ENCODE peak calls at places on chromosomes 11 and 22, in five cellular contexts. One of them, this sample, is unnamed.

GRCh38 chr11:86592047-86592564 is 80.3 kb downstream of the ME3 start:
- DNase-seq in NB4: no peak
- DNase-seq in activated T-cell treated with anti-CD3 and anti-CD28 coated beads, Interleukin-2, amount 50 U/mL, for 72 hours: no peak
- DNase-seq in T-helper 1 cell: no peak
- DNase-seq in astrocyte: peak
- DNase-seq in this sample: no peak

GRCh38 chr22:24402460-24403192 is 24.8 kb upstream of the ADORA2A start:
- DNase-seq in NB4: peak
- DNase-seq in activated T-cell treated with anti-CD3 and anti-CD28 coated beads, Interleukin-2, amount 50 U/mL, for 72 hours: no peak
- DNase-seq in T-helper 1 cell: no peak
- DNase-seq in astrocyte: peak
- DNase-seq in this sample: no peak

GRCh38 chr11:8068605-8069221 is 12.3 kb upstream of the TUB start:
- DNase-seq in NB4: no peak
- DNase-seq in activated T-cell treated with anti-CD3 and anti-CD28 coated beads, Interleukin-2, amount 50 U/mL, for 72 hours: no peak
- DNase-seq in T-helper 1 cell: no peak
- DNase-seq in astrocyte: peak
- DNase-seq in this sample: no peak

GRCh38 chr11:2630679-2631078 is 69.1 kb downstream of the KCNQ1OT1 start:
- DNase-seq in NB4: no peak
- DNase-seq in activated T-cell treated with anti-CD3 and anti-CD28 coated beads, Interleukin-2, amount 50 U/mL, for 72 hours: no peak
- DNase-seq in T-helper 1 cell: no peak
- DNase-seq in astrocyte: no peak
- DNase-seq in this sample: no peak

GRCh38 chr22:49215840-49216239 is 611.8 kb downstream of the BRD1 start:
- DNase-seq in NB4: no peak
- DNase-seq in activated T-cell treated with anti-CD3 and anti-CD28 coated beads, Interleukin-2, amount 50 U/mL, for 72 hours: no peak
- DNase-seq in T-helper 1 cell: no peak
- DNase-seq in astrocyte: no peak
- DNase-seq in this sample: no peak

GRCh38 chr11:62138630-62139425 is 15.0 kb downstream of the INCENP start:
- DNase-seq in NB4: no peak
- DNase-seq in activated T-cell treated with anti-CD3 and anti-CD28 coated beads, Interleukin-2, amount 50 U/mL, for 72 hours: no peak
- DNase-seq in T-helper 1 cell: no peak
- DNase-seq in astrocyte: no peak
- DNase-seq in this sample: no peak

GRCh38 chr11:43578346-43579170 is 102.0 kb upstream of the HSD17B12 start:
- DNase-seq in NB4: peak
- DNase-seq in activated T-cell treated with anti-CD3 and anti-CD28 coated beads, Interleukin-2, amount 50 U/mL, for 72 hours: no peak
- DNase-seq in T-helper 1 cell: no peak
- DNase-seq in astrocyte: peak
- DNase-seq in this sample: no peak

GRCh38 chr11:112785717-112786116 is 175.5 kb upstream of the NCAM1 start:
- DNase-seq in NB4: no peak
- DNase-seq in activated T-cell treated with anti-CD3 and anti-CD28 coated beads, Interleukin-2, amount 50 U/mL, for 72 hours: no peak
- DNase-seq in T-helper 1 cell: no peak
- DNase-seq in astrocyte: peak
- DNase-seq in this sample: no peak

GRCh38 chr11:62388999-62389398 is 29.8 kb upstream of the SCGB1A1 start:
- DNase-seq in NB4: no peak
- DNase-seq in activated T-cell treated with anti-CD3 and anti-CD28 coated beads, Interleukin-2, amount 50 U/mL, for 72 hours: no peak
- DNase-seq in T-helper 1 cell: no peak
- DNase-seq in astrocyte: no peak
- DNase-seq in this sample: no peak

GRCh38 chr11:128484172-128484571 is 103.2 kb downstream of the ETS1 start:
- DNase-seq in NB4: no peak
- DNase-seq in activated T-cell treated with anti-CD3 and anti-CD28 coated beads, Interleukin-2, amount 50 U/mL, for 72 hours: no peak
- DNase-seq in T-helper 1 cell: no peak
- DNase-seq in astrocyte: no peak
- DNase-seq in this sample: no peak

GRCh38 chr22:20438678-20439492 is 1.3 kb upstream of the SCARF2 start:
- DNase-seq in NB4: no peak
- DNase-seq in activated T-cell treated with anti-CD3 and anti-CD28 coated beads, Interleukin-2, amount 50 U/mL, for 72 hours: no peak
- DNase-seq in T-helper 1 cell: no peak
- DNase-seq in astrocyte: no peak
- DNase-seq in this sample: no peak

GRCh38 chr22:38923463-38924196 is 33.8 kb upstream of the APOBEC3A start:
- DNase-seq in NB4: no peak
- DNase-seq in activated T-cell treated with anti-CD3 and anti-CD28 coated beads, Interleukin-2, amount 50 U/mL, for 72 hours: no peak
- DNase-seq in T-helper 1 cell: no peak
- DNase-seq in astrocyte: peak
- DNase-seq in this sample: no peak

GRCh38 chr22:38700271-38700788 is 413 bp downstream of the JOSD1 start:
- DNase-seq in NB4: no peak
- DNase-seq in activated T-cell treated with anti-CD3 and anti-CD28 coated beads, Interleukin-2, amount 50 U/mL, for 72 hours: no peak
- DNase-seq in T-helper 1 cell: no peak
- DNase-seq in astrocyte: no peak
- DNase-seq in this sample: no peak

GRCh38 chr11:13603661-13604060 is 64.8 kb upstream of the FAR1 start:
- DNase-seq in NB4: no peak
- DNase-seq in activated T-cell treated with anti-CD3 and anti-CD28 coated beads, Interleukin-2, amount 50 U/mL, for 72 hours: no peak
- DNase-seq in T-helper 1 cell: no peak
- DNase-seq in astrocyte: no peak
- DNase-seq in this sample: no peak

GRCh38 chr11:8604078-8604723 is 10.2 kb upstream of the STK33 start:
- DNase-seq in NB4: peak
- DNase-seq in activated T-cell treated with anti-CD3 and anti-CD28 coated beads, Interleukin-2, amount 50 U/mL, for 72 hours: peak
- DNase-seq in T-helper 1 cell: peak
- DNase-seq in astrocyte: peak
- DNase-seq in this sample: no peak

GRCh38 chr11:93330446-93330984 is at the start of gene DEUP1:
- DNase-seq in NB4: no peak
- DNase-seq in activated T-cell treated with anti-CD3 and anti-CD28 coated beads, Interleukin-2, amount 50 U/mL, for 72 hours: peak
- DNase-seq in T-helper 1 cell: no peak
- DNase-seq in astrocyte: peak
- DNase-seq in this sample: no peak

GRCh38 chr11:11691296-11692141 is 69.7 kb upstream of the GALNT18 start:
- DNase-seq in NB4: no peak
- DNase-seq in activated T-cell treated with anti-CD3 and anti-CD28 coated beads, Interleukin-2, amount 50 U/mL, for 72 hours: no peak
- DNase-seq in T-helper 1 cell: no peak
- DNase-seq in astrocyte: no peak
- DNase-seq in this sample: no peak

GRCh38 chr11:110022548-110022947 is 70.6 kb upstream of the ZC3H12C start:
- DNase-seq in NB4: no peak
- DNase-seq in activated T-cell treated with anti-CD3 and anti-CD28 coated beads, Interleukin-2, amount 50 U/mL, for 72 hours: no peak
- DNase-seq in T-helper 1 cell: no peak
- DNase-seq in astrocyte: no peak
- DNase-seq in this sample: no peak

GRCh38 chr11:125075900-125076317 is 12.8 kb downstream of the SLC37A2 start:
- DNase-seq in NB4: no peak
- DNase-seq in activated T-cell treated with anti-CD3 and anti-CD28 coated beads, Interleukin-2, amount 50 U/mL, for 72 hours: no peak
- DNase-seq in T-helper 1 cell: no peak
- DNase-seq in astrocyte: peak
- DNase-seq in this sample: no peak

GRCh38 chr22:41458161-41458728 is 10.2 kb downstream of the PHF5A start:
- DNase-seq in NB4: peak
- DNase-seq in activated T-cell treated with anti-CD3 and anti-CD28 coated beads, Interleukin-2, amount 50 U/mL, for 72 hours: no peak
- DNase-seq in T-helper 1 cell: no peak
- DNase-seq in astrocyte: no peak
- DNase-seq in this sample: no peak

GRCh38 chr11:125272092-125272491 is 107.5 kb downstream of the PKNOX2 start:
- DNase-seq in NB4: no peak
- DNase-seq in activated T-cell treated with anti-CD3 and anti-CD28 coated beads, Interleukin-2, amount 50 U/mL, for 72 hours: no peak
- DNase-seq in T-helper 1 cell: no peak
- DNase-seq in astrocyte: peak
- DNase-seq in this sample: no peak

GRCh38 chr22:47225931-47226633 is 463.6 kb downstream of the TBC1D22A start:
- DNase-seq in NB4: no peak
- DNase-seq in activated T-cell treated with anti-CD3 and anti-CD28 coated beads, Interleukin-2, amount 50 U/mL, for 72 hours: no peak
- DNase-seq in T-helper 1 cell: no peak
- DNase-seq in astrocyte: no peak
- DNase-seq in this sample: no peak

GRCh38 chr11:67581469-67581868 is 2.1 kb upstream of the GSTP1 start:
- DNase-seq in NB4: no peak
- DNase-seq in activated T-cell treated with anti-CD3 and anti-CD28 coated beads, Interleukin-2, amount 50 U/mL, for 72 hours: no peak
- DNase-seq in T-helper 1 cell: no peak
- DNase-seq in astrocyte: no peak
- DNase-seq in this sample: no peak

GRCh38 chr22:44147821-44148574 is 32.7 kb upstream of the PARVG start:
- DNase-seq in NB4: no peak
- DNase-seq in activated T-cell treated with anti-CD3 and anti-CD28 coated beads, Interleukin-2, amount 50 U/mL, for 72 hours: no peak
- DNase-seq in T-helper 1 cell: no peak
- DNase-seq in astrocyte: peak
- DNase-seq in this sample: no peak

GRCh38 chr22:50270302-50271010 is at the start of gene MAPK11:
- DNase-seq in NB4: peak
- DNase-seq in activated T-cell treated with anti-CD3 and anti-CD28 coated beads, Interleukin-2, amount 50 U/mL, for 72 hours: peak
- DNase-seq in T-helper 1 cell: peak
- DNase-seq in astrocyte: peak
- DNase-seq in this sample: peak